ENCODE peak calls at places on chromosomes 5 and 9, in seven cellular contexts. D is IMR-90, R is ovary, U is fibroblast of lung, Y is endodermal cell, E is colonic mucosa, X is PC-3. S is an unnamed sample. For H3K27me3, the result is how much of the 10 kb centered on the place peaks cover.

GRCh38 chr5:136235316-136235715 is 42.4 kb upstream of the SMIM32 start:
- DNase-seq in D (no peak), Y (no peak), X (peak), E (no peak), U (no peak), R (no peak), S (no peak)

GRCh38 chr5:10507575-10508024 is 56.3 kb upstream of the ANKRD33B start:
- DNase-seq in Y (no peak), U (peak), E (no peak), D (peak), X (peak), R (no peak), S (no peak)

GRCh38 chr5:177492841-177493240 is 4.6 kb downstream of the PDLIM7 start:
- DNase-seq in D (no peak), X (no peak), Y (no peak), E (no peak), R (no peak), U (no peak), S (no peak)

GRCh38 chr5:5209510-5210286 is 69.6 kb downstream of the ADAMTS16 start:
- DNase-seq in R (no peak), E (no peak), X (no peak), D (no peak), U (no peak), Y (no peak), S (no peak)

GRCh38 chr9:132006657-132007370 is 72.9 kb downstream of the MED27 start:
- DNase-seq in X (no peak), U (peak), E (no peak), Y (peak), R (no peak), D (peak), S (no peak)

GRCh38 chr5:105554613-105555169 is 1992.1 kb upstream of the NUDT12 start:
- DNase-seq in E (no peak), X (no peak), R (no peak), D (no peak), U (peak), Y (no peak), S (no peak)

GRCh38 chr9:138050472-138051330 is 173.1 kb downstream of the CACNA1B start:
- DNase-seq in D (no peak), X (no peak), U (no peak), E (no peak), Y (peak), R (no peak), S (no peak)

GRCh38 chr9:79166005-79166404 is 405.8 kb upstream of the TLE4 start:
- DNase-seq in X (peak), R (no peak), D (peak), U (peak), E (no peak), Y (no peak), S (no peak)

GRCh38 chr5:40361378-40361777 is 318.3 kb upstream of the PTGER4 start:
- DNase-seq in E (no peak), D (no peak), U (no peak), R (no peak), Y (no peak), X (no peak), S (no peak)

GRCh38 chr9:25964239-25964638 is 286.0 kb upstream of the TUSC1 start:
- DNase-seq in X (peak), R (no peak), E (peak), Y (peak), U (peak), D (peak), S (no peak)

GRCh38 chr9:129352157-129352870 is 174.3 kb upstream of the IER5L start:
- DNase-seq in D (no peak), E (peak), X (no peak), Y (peak), R (peak), U (no peak), S (no peak)

GRCh38 chr9:113468716-113469448 is 5.4 kb downstream of the RGS3 start:
- DNase-seq in U (no peak), D (no peak), Y (peak), E (no peak), X (no peak), R (no peak), S (no peak)

GRCh38 chr9:100082786-100083185 is 16.0 kb downstream of the ERP44 start:
- DNase-seq in D (peak), X (peak), U (peak), Y (no peak), R (no peak), E (no peak), S (no peak)

GRCh38 chr5:17180957-17181723 is 36.3 kb upstream of the BASP1 start:
- DNase-seq in D (peak), E (no peak), U (peak), X (peak), R (no peak), Y (no peak), S (no peak)

GRCh38 chr9:100019541-100019940 is 79.3 kb downstream of the ERP44 start:
- DNase-seq in R (no peak), E (no peak), U (no peak), X (no peak), Y (no peak), D (no peak), S (no peak)

GRCh38 chr9:135485832-135486231 is 6.2 kb downstream of the PPP1R26 start:
- DNase-seq in D (no peak), E (no peak), U (no peak), R (no peak), Y (no peak), X (no peak), S (no peak)

GRCh38 chr5:124593952-124594351 is 152.5 kb downstream of the ZNF608 start:
- DNase-seq in X (no peak), R (no peak), D (no peak), E (no peak), Y (no peak), U (no peak), S (no peak)

GRCh38 chr5:136016945-136017530 is 11.8 kb upstream of the TGFBI start:
- DNase-seq in Y (peak), D (peak), X (peak), U (peak), E (no peak), R (no peak), S (no peak)

GRCh38 chr5:141483842-141484241 is 988 bp upstream of the PCDHGC4 start:
- DNase-seq in Y (peak), R (no peak), X (no peak), U (no peak), E (no peak), D (no peak), S (no peak)

GRCh38 chr5:1352231-1352825 is 7.4 kb upstream of the CLPTM1L start:
- DNase-seq in U (no peak), D (no peak), E (no peak), Y (no peak), R (no peak), X (no peak), S (no peak)

GRCh38 chr9:5563417-5563815 is 53.1 kb downstream of the PDCD1LG2 start:
- DNase-seq in U (peak), R (no peak), D (no peak), E (no peak), X (no peak), Y (no peak), S (no peak)

GRCh38 chr5:170769236-170769635 is 14.3 kb upstream of the GABRP start:
- DNase-seq in R (no peak), Y (no peak), U (no peak), D (no peak), X (no peak), E (no peak), S (no peak)

GRCh38 chr5:176778921-176779465 is 31.4 kb upstream of the UNC5A start:
- DNase-seq in U (no peak), X (no peak), Y (peak), R (no peak), E (no peak), D (no peak), S (no peak)

GRCh38 chr5:138354926-138355378 is 2.5 kb downstream of the KDM3B start:
- DNase-seq in D (peak), R (no peak), E (no peak), X (peak), Y (peak), U (peak), S (no peak)

GRCh38 chr5:81162501-81162900 is 70.6 kb upstream of the CKMT2 start:
- DNase-seq in U (no peak), Y (no peak), E (no peak), D (no peak), R (no peak), X (peak), S (no peak)

GRCh38 chr5:14760548-14761002 is 96.1 kb downstream of the OTULIN start:
- DNase-seq in Y (no peak), R (no peak), D (no peak), E (no peak), X (no peak), U (no peak), S (no peak)

DNA sequence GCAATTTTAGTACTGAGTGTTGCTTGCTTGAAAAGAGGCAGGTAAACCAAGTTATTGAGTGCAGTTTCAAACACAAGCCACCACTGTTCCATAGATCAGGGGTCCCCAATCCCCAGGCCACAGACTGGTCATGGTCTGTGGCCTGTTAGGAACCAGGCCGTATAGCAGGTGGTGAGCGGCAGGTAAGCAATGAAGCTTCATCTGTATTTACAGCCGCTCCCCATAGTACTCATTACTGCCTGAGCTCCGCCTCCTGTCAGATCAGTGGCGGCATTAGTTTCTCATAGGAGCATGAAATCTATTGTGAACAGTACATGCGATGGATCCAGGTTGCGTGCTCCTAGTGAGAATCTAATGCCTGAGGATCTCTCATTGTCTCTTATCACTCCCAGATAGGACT is 41.5 kb upstream of the ABL1 start:
- DNase-seq in Y (no peak), R (no peak), D (no peak), X (no peak), E (no peak), U (no peak), S (no peak)
- H3K27ac ChIP-seq in Y (no peak), R (no peak), D (no peak), X (no peak), E (no peak), U (no peak), S (no peak)

GRCh38 chr5:145811834-145812625 is 23.1 kb downstream of the PRELID2 start:
- DNase-seq in E (no peak), X (peak), Y (no peak), R (no peak), U (peak), D (peak), S (no peak)
- TF ChIP-seq CTCF in E (no peak), X (peak), Y (peak), R (no peak), U (peak), D (peak), S (no peak)

GRCh38 chr5:157918811-157919742 is 60.1 kb upstream of the CLINT1 start:
- DNase-seq in Y (no peak), E (peak), X (no peak), U (peak), R (no peak), D (no peak), S (no peak)
- H3K27me3 ChIP-seq in Y (under half), E (under half), X (under half), U (under half), R (under half), D (under half), S (under half)

GRCh38 chr5:36611520-36612274 is 5.3 kb downstream of the SLC1A3 start:
- DNase-seq in U (peak), X (no peak), D (no peak), Y (no peak), R (no peak), E (no peak), S (no peak)
- H3K27ac ChIP-seq in U (no peak), X (no peak), D (no peak), Y (no peak), R (no peak), E (no peak), S (no peak)

DNA sequence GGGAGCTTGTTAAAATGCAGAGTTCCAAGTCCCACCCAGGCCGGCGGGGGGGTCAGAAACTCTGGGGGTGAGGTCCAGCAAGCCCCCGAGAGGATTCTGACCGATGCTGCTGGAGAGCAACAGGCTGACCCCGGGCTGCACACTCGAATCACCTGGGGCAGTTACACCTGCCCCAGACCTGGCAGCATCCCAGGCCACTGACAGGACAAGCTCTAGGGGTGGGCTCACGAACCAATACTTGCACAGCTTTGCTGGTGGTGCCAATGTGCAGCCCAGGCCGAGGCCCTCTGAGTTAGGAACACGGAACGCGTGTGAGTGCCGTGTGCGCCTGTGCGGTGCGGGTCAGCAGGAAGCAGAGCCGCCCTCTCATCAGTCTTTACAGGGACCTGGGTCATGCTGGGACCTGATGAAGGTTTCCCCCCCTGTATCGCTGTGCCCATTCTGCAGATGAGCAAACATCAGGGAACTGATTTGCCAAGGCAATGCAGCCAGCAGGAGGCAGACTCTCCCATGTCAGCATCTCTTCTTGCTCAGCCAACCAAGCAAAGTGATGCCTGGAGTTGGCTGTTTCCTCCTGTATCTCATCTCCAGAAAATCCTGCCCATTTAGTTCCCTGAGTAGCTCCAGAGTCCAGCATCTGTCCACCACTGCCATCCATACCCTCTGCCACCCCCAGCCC is 16.3 kb downstream of the FAM163B start:
- DNase-seq in X (no peak), Y (no peak), D (no peak), E (no peak), U (no peak), R (no peak), S (no peak)
- TF ChIP-seq CTCF in X (no peak), Y (peak), D (peak), E (no peak), U (no peak), R (no peak), S (no peak)

DNA sequence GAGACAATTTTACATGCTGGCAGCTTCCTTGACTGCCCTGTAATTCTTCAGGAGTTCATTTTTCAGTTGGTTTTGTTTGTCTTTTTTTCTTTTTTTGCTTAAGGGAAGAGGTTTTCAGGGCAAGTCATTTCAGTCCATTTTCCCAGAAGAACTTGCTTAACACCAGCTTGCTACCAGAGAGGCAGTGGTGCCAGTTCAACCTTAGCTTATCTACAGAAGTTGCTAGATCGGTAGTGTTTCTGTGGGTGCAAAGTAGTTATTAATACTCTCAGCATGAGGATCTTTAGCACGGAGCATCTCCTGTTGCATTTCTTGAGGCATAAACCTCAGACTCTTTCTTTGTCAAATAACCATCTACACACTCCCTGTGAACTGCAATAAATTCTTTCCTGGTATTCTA is 1.1 kb downstream of the SPEF2 start:
- DNase-seq in U (no peak), D (no peak), Y (no peak), E (no peak), R (no peak), X (no peak), S (no peak)
- H3K27me3 ChIP-seq in U (under half), D (under half), Y (half or more), E (under half), R (under half), X (under half), S (under half)

DNA sequence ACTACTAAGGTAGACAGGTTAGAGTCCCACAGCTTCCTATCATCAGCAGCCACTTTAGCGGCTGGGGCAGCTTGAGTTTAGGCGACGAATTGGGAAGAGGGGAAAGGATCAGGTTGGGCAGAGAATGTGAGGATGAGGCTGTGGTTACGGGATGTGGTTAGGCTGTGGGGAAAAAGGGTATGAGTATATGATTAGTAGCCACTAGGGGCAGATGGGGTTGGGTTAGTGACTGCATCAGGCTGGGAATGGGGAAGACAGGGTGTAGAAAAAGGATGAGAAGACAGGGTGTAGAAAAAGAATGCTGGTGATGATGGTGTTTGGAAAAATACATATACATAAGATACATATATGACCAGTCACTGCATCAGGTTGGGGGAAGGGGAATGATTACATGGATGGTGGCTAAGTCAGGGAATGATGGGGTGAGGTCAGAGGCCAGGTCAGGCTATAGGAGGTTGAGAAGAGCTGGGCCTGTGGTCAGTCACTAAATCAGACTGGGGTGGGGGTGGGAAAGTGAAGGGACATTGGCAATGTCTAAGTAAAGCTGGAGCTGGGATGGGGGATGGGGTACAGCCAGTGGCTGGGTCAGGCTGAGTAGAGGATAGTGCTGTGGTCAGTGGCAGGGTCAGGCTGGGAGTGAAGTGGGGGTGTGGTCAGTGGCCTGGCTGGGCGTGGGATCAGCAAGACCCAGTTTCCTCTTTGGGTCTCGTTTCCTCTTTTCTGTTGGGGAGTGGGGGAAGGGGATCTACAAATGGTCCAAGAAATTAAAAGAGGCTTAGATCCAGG is 2.1 kb downstream of the TLN1 start:
- DNase-seq in D (peak), E (peak), R (no peak), U (peak), Y (peak), X (peak), S (no peak)
- H3K27ac ChIP-seq in D (peak), E (peak), R (peak), U (peak), Y (no peak), X (peak), S (peak)

GRCh38 chr5:54766748-54767147 is 218.6 kb downstream of the ESM1 start:
- DNase-seq in X (no peak), Y (no peak), D (no peak), R (no peak), U (no peak), E (no peak), S (no peak)
- TF ChIP-seq CTCF in X (peak), Y (peak), D (no peak), R (no peak), U (no peak), E (no peak), S (no peak)

DNA sequence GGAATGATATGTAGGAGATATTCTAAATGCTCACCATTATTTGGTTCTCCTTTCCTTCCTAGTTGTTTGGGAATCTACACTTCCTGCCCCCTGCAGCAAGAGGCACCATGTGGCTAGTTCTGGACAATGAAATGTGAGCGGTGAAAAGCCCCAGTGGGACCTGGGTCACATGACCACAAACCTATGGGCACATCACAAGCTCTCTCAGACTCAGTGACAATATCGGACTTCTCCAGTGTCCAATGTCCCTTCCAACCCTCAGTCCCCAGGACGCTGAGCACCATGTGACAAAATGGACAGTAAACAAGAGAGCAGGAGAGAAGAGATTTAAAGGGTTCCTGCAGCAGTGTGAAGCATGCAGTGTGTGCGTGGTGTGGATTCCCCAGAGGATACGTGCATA is 44.6 kb upstream of the FOXE1 start:
- DNase-seq in Y (no peak), R (no peak), D (no peak), X (no peak), U (no peak), E (no peak), S (no peak)
- H3K27me3 ChIP-seq in Y (half or more), R (under half), D (under half), X (under half), U (under half), E (under half), S (under half)